ENCODE peak calls at places on chromosome 2, in four cellular contexts. One of them, this sample, is unnamed.
A peak's percentile ranks its signal among the peaks of the same experiment; 100 is the strongest.

GRCh38 chr2:16408331-16409005 is 257.2 kb downstream of the CYRIA start:
- DNase-seq in PC-9: no peak
- DNase-seq in mammary epithelial cell: no peak
- DNase-seq in IMR-90: no peak
- DNase-seq in this sample: no peak

GRCh38 chr2:227297052-227297451 is 28.0 kb upstream of the MFF start:
- DNase-seq in PC-9: no peak
- DNase-seq in mammary epithelial cell: no peak
- DNase-seq in IMR-90: no peak
- DNase-seq in this sample: no peak

GRCh38 chr2:189305291-189305943 is 125.9 kb upstream of the COL5A2 start:
- DNase-seq in PC-9: no peak
- DNase-seq in mammary epithelial cell: peak; percentile 68
- DNase-seq in IMR-90: peak; percentile 68
- DNase-seq in this sample: no peak

GRCh38 chr2:239225456-239225855 is 175.4 kb downstream of the HDAC4 start:
- DNase-seq in PC-9: no peak
- DNase-seq in mammary epithelial cell: no peak
- DNase-seq in IMR-90: no peak
- DNase-seq in this sample: no peak

GRCh38 chr2:134663451-134663850 is 55.3 kb downstream of the TMEM163 start:
- DNase-seq in PC-9: no peak
- DNase-seq in mammary epithelial cell: no peak
- DNase-seq in IMR-90: no peak
- DNase-seq in this sample: no peak

GRCh38 chr2:44362207-44363015 is 664 bp downstream of the CAMKMT start:
- DNase-seq in PC-9: peak; percentile 53
- DNase-seq in mammary epithelial cell: peak; percentile 54
- DNase-seq in IMR-90: peak; percentile 55
- DNase-seq in this sample: no peak

GRCh38 chr2:148725569-148725968 is 81.0 kb downstream of the EPC2 start:
- DNase-seq in PC-9: no peak
- DNase-seq in mammary epithelial cell: no peak
- DNase-seq in IMR-90: no peak
- DNase-seq in this sample: no peak

GRCh38 chr2:195330513-195330956 is 326.5 kb upstream of the SLC39A10 start:
- DNase-seq in PC-9: no peak
- DNase-seq in mammary epithelial cell: no peak
- DNase-seq in IMR-90: no peak
- DNase-seq in this sample: no peak

GRCh38 chr2:3807853-3808252 is 104.5 kb downstream of the DCDC2C start:
- DNase-seq in PC-9: no peak
- DNase-seq in mammary epithelial cell: no peak
- DNase-seq in IMR-90: peak; percentile 78
- DNase-seq in this sample: no peak

GRCh38 chr2:173990970-173991819 is 26.0 kb upstream of the SP3 start:
- DNase-seq in PC-9: no peak
- DNase-seq in mammary epithelial cell: peak; percentile 34
- DNase-seq in IMR-90: peak; percentile 89
- DNase-seq in this sample: no peak

GRCh38 chr2:61362873-61363272 is 108.0 kb downstream of the USP34 start:
- DNase-seq in PC-9: no peak
- DNase-seq in mammary epithelial cell: no peak
- DNase-seq in IMR-90: no peak
- DNase-seq in this sample: no peak

GRCh38 chr2:33395660-33396249 is 80.7 kb upstream of the RASGRP3 start:
- DNase-seq in PC-9: no peak
- DNase-seq in mammary epithelial cell: peak; percentile 40
- DNase-seq in IMR-90: peak; percentile 59
- DNase-seq in this sample: no peak

GRCh38 chr2:172442072-172442895 is 14.9 kb downstream of the ITGA6 start:
- DNase-seq in PC-9: peak; percentile 100
- DNase-seq in mammary epithelial cell: peak; percentile 100
- DNase-seq in IMR-90: peak; percentile 97
- DNase-seq in this sample: peak; percentile 94

GRCh38 chr2:220417503-220417902 is 790.1 kb downstream of the SLC4A3 start:
- DNase-seq in PC-9: no peak
- DNase-seq in mammary epithelial cell: no peak
- DNase-seq in IMR-90: no peak
- DNase-seq in this sample: no peak

GRCh38 chr2:173126819-173127218 is 51.2 kb downstream of the MAP3K20 start:
- DNase-seq in PC-9: peak; percentile 32
- DNase-seq in mammary epithelial cell: peak; percentile 46
- DNase-seq in IMR-90: peak; percentile 62
- DNase-seq in this sample: no peak

GRCh38 chr2:16687949-16688348 is 22.3 kb upstream of the CYRIA start:
- DNase-seq in PC-9: no peak
- DNase-seq in mammary epithelial cell: no peak
- DNase-seq in IMR-90: no peak
- DNase-seq in this sample: no peak

GRCh38 chr2:126788652-126789051 is 110.0 kb upstream of the TEX51 start:
- DNase-seq in PC-9: no peak
- DNase-seq in mammary epithelial cell: no peak
- DNase-seq in IMR-90: no peak
- DNase-seq in this sample: no peak

GRCh38 chr2:29923110-29923721 is 1.8 kb upstream of the ALK start:
- DNase-seq in PC-9: peak; percentile 53
- DNase-seq in mammary epithelial cell: peak; percentile 39
- DNase-seq in IMR-90: peak; percentile 54
- DNase-seq in this sample: peak; percentile 38

GRCh38 chr2:160372585-160372984 is 121.0 kb downstream of the RBMS1 start:
- DNase-seq in PC-9: no peak
- DNase-seq in mammary epithelial cell: no peak
- DNase-seq in IMR-90: peak; percentile 77
- DNase-seq in this sample: no peak

GRCh38 chr2:164992818-164993217 is 37.5 kb upstream of the SLC38A11 start:
- DNase-seq in PC-9: peak; percentile 64
- DNase-seq in mammary epithelial cell: peak; percentile 87
- DNase-seq in IMR-90: peak; percentile 89
- DNase-seq in this sample: peak; percentile 12

GRCh38 chr2:33620-34019 is 12.7 kb downstream of the FAM110C start:
- DNase-seq in PC-9: peak; percentile 95
- DNase-seq in mammary epithelial cell: peak; percentile 92
- DNase-seq in IMR-90: no peak
- DNase-seq in this sample: no peak

GRCh38 chr2:134235771-134236170 is 18.1 kb upstream of the MGAT5 start:
- DNase-seq in PC-9: no peak
- DNase-seq in mammary epithelial cell: no peak
- DNase-seq in IMR-90: peak; percentile 62
- DNase-seq in this sample: no peak

GRCh38 chr2:102251042-102251848 is 60.1 kb upstream of the IL1RL1 start:
- DNase-seq in PC-9: no peak
- DNase-seq in mammary epithelial cell: no peak
- DNase-seq in IMR-90: no peak
- DNase-seq in this sample: no peak

GRCh38 chr2:239027431-239028252 is 179.8 kb downstream of the TWIST2 start:
- DNase-seq in PC-9: no peak
- DNase-seq in mammary epithelial cell: no peak
- DNase-seq in IMR-90: no peak
- DNase-seq in this sample: no peak

GRCh38 chr2:189412330-189412953 is 28.8 kb upstream of the WDR75 start:
- DNase-seq in PC-9: no peak
- DNase-seq in mammary epithelial cell: no peak
- DNase-seq in IMR-90: peak; percentile 74
- DNase-seq in this sample: no peak

GRCh38 chr2:65231892-65232477 is 4.4 kb downstream of the ACTR2 start:
- DNase-seq in PC-9: peak; percentile 15
- DNase-seq in mammary epithelial cell: no peak
- DNase-seq in IMR-90: peak; percentile 38
- DNase-seq in this sample: no peak

GRCh38 chr2:69437751-69438154 is 518 bp upstream of the NFU1 start:
- DNase-seq in PC-9: no peak
- DNase-seq in mammary epithelial cell: no peak
- DNase-seq in IMR-90: no peak
- DNase-seq in this sample: no peak

GRCh38 chr2:98282109-98282508 is 64.1 kb upstream of the CNGA3 start:
- DNase-seq in PC-9: no peak
- DNase-seq in mammary epithelial cell: peak; percentile 45
- DNase-seq in IMR-90: no peak
- DNase-seq in this sample: no peak

GRCh38 chr2:197615033-197615652 is 60.2 kb downstream of the RFTN2 start:
- DNase-seq in PC-9: peak; percentile 78
- DNase-seq in mammary epithelial cell: peak; percentile 80
- DNase-seq in IMR-90: no peak
- DNase-seq in this sample: no peak

GRCh38 chr2:95057535-95058453 is 32.3 kb downstream of the MAL start:
- DNase-seq in PC-9: no peak
- DNase-seq in mammary epithelial cell: no peak
- DNase-seq in IMR-90: no peak
- DNase-seq in this sample: no peak

GRCh38 chr2:237350597-237350996 is 63.4 kb downstream of the COL6A3 start:
- DNase-seq in PC-9: no peak
- DNase-seq in mammary epithelial cell: no peak
- DNase-seq in IMR-90: no peak
- DNase-seq in this sample: no peak

GRCh38 chr2:237352279-237352845 is 61.6 kb downstream of the COL6A3 start:
- DNase-seq in PC-9: no peak
- DNase-seq in mammary epithelial cell: no peak
- DNase-seq in IMR-90: no peak
- DNase-seq in this sample: no peak

GRCh38 chr2:237353207-237353606 is 60.8 kb downstream of the COL6A3 start:
- DNase-seq in PC-9: no peak
- DNase-seq in mammary epithelial cell: no peak
- DNase-seq in IMR-90: no peak
- DNase-seq in this sample: no peak

GRCh38 chr2:237351046-237351445 is 62.9 kb downstream of the COL6A3 start:
- DNase-seq in PC-9: no peak
- DNase-seq in mammary epithelial cell: no peak
- DNase-seq in IMR-90: no peak
- DNase-seq in this sample: no peak

DNA sequence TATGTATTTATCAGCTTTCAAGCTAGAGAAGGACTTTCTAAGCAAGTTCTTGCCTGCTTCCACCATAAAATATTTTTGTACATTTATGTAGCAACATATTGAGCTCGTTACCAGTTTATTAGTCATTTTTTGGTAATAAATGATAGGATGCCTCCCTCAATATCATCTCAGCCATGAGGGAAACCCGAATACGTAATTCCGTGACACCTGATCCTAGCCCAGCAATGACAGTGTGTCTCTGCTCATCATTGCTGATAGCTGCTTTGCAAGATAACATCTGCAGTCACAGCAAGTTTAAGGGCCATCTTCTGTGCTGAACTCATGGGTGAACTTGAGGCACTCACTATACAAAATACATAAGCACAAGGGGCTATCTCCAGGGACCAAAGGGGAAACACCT is 62.2 kb downstream of the COL6A3 start:
- DNase-seq in PC-9: no peak
- DNase-seq in mammary epithelial cell: no peak
- DNase-seq in IMR-90: no peak
- DNase-seq in this sample: no peak
- H3K4me1 ChIP-seq in PC-9: no peaks in the 10 kb centered on the region
- H3K4me1 ChIP-seq in mammary epithelial cell: peaks cover 7% of the 10 kb centered on the region
- H3K4me1 ChIP-seq in IMR-90: peaks cover 9% of the 10 kb centered on the region
- H3K4me1 ChIP-seq in this sample: no peaks in the 10 kb centered on the region

DNA sequence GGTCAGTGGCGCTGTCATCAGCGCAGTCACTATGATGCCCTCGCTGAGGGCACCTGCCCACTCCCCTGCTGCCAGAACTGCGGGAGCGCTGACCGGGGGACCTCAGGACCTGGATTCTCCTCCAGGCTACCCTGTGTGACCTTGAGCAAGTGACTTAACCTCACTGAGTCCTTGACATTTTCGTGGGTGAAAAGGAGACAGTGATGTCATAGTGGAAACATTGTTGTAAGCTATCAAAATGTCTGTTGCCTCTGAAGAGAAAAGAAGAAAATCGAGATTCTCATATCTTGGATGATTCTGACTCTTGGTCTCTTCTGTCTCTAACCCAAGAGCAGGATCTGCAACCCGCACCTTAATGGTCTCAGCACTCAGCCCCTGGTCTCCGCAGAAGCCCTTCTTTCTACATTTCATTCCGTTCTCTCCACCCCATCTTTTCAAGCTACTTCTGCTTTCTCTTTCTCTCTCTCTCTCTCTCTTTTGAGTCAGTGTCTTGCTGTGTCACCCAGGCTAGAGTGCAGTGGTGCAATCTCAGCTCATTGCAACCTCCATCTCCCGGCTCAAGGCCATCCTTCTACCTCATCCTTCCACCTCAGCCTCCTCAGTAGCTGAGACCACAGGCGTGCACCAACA is 987 bp upstream of the TUBA4A start:
- DNase-seq in PC-9: no peak
- DNase-seq in mammary epithelial cell: no peak
- DNase-seq in IMR-90: no peak
- DNase-seq in this sample: no peak
- H3K4me3 ChIP-seq in PC-9: peak overlapping the region; percentile 87
- H3K4me3 ChIP-seq in mammary epithelial cell: peak overlapping the region; percentile 82
- H3K4me3 ChIP-seq in IMR-90: peak overlapping the region; percentile 57
- H3K4me3 ChIP-seq in this sample: peak overlapping the region; percentile 49

GRCh38 chr2:67038195-67038594 is 358.9 kb upstream of the ETAA1 start:
- DNase-seq in PC-9: no peak
- DNase-seq in mammary epithelial cell: no peak
- DNase-seq in IMR-90: no peak
- DNase-seq in this sample: no peak
- H3K9me3 ChIP-seq in PC-9: no peaks in the 10 kb centered on the region
- H3K9me3 ChIP-seq in mammary epithelial cell: no peaks in the 10 kb centered on the region
- H3K9me3 ChIP-seq in IMR-90: no peaks in the 10 kb centered on the region
- H3K9me3 ChIP-seq in this sample: no peaks in the 10 kb centered on the region

GRCh38 chr2:45857848-45858520 is 206.5 kb downstream of the PRKCE start:
- DNase-seq in PC-9: no peak
- DNase-seq in mammary epithelial cell: no peak
- DNase-seq in IMR-90: no peak
- DNase-seq in this sample: no peak

GRCh38 chr2:45856391-45857055 is 205.0 kb downstream of the PRKCE start:
- DNase-seq in PC-9: no peak
- DNase-seq in mammary epithelial cell: no peak
- DNase-seq in IMR-90: no peak
- DNase-seq in this sample: no peak

GRCh38 chr2:45857206-45857605 is 205.7 kb downstream of the PRKCE start:
- DNase-seq in PC-9: no peak
- DNase-seq in mammary epithelial cell: no peak
- DNase-seq in IMR-90: no peak
- DNase-seq in this sample: no peak

GRCh38 chr2:45860136-45861106 is 208.9 kb downstream of the PRKCE start:
- DNase-seq in PC-9: no peak
- DNase-seq in mammary epithelial cell: peak; percentile 25
- DNase-seq in IMR-90: peak; percentile 38
- DNase-seq in this sample: no peak

GRCh38 chr2:45859682-45860081 is 208.2 kb downstream of the PRKCE start:
- DNase-seq in PC-9: no peak
- DNase-seq in mammary epithelial cell: no peak
- DNase-seq in IMR-90: no peak
- DNase-seq in this sample: no peak
- H3K4me1 ChIP-seq in PC-9: no peaks in the 10 kb centered on the region
- H3K4me1 ChIP-seq in mammary epithelial cell: no peaks in the 10 kb centered on the region
- H3K4me1 ChIP-seq in IMR-90: peaks cover 3% of the 10 kb centered on the region
- H3K4me1 ChIP-seq in this sample: peaks cover 3% of the 10 kb centered on the region